ENCODE peak calls at places on chromosomes 3 and 15, in four cellular contexts. One of them, this sample, is unnamed.

GRCh38 chr15:55289573-55290360 is at the start of gene RAB27A:
- DNase-seq in T-helper 17 cell: peak; percentile 66
- DNase-seq in KBM-7: peak; percentile 63
- DNase-seq in stimulated activated CD8-positive, alpha-beta memory T cell treated with anti-CD3 and anti-CD28 coated beads, Interleukin-15, amount 100 ng/mL, for 4 hours: peak; percentile 60
- DNase-seq in this sample: peak; percentile 14

GRCh38 chr3:52185311-52185710 is 12.6 kb upstream of the ALAS1 start:
- DNase-seq in T-helper 17 cell: no peak
- DNase-seq in KBM-7: no peak
- DNase-seq in stimulated activated CD8-positive, alpha-beta memory T cell treated with anti-CD3 and anti-CD28 coated beads, Interleukin-15, amount 100 ng/mL, for 4 hours: no peak
- DNase-seq in this sample: no peak

GRCh38 chr15:29560896-29561295 is 261.4 kb downstream of the TJP1 start:
- DNase-seq in T-helper 17 cell: no peak
- DNase-seq in KBM-7: no peak
- DNase-seq in stimulated activated CD8-positive, alpha-beta memory T cell treated with anti-CD3 and anti-CD28 coated beads, Interleukin-15, amount 100 ng/mL, for 4 hours: no peak
- DNase-seq in this sample: no peak

GRCh38 chr3:46006646-46007045 is 11.0 kb upstream of the FYCO1 start:
- DNase-seq in T-helper 17 cell: no peak
- DNase-seq in KBM-7: no peak
- DNase-seq in stimulated activated CD8-positive, alpha-beta memory T cell treated with anti-CD3 and anti-CD28 coated beads, Interleukin-15, amount 100 ng/mL, for 4 hours: no peak
- DNase-seq in this sample: no peak

GRCh38 chr3:154799801-154800200 is 280.3 kb upstream of the MME start:
- DNase-seq in T-helper 17 cell: no peak
- DNase-seq in KBM-7: no peak
- DNase-seq in stimulated activated CD8-positive, alpha-beta memory T cell treated with anti-CD3 and anti-CD28 coated beads, Interleukin-15, amount 100 ng/mL, for 4 hours: no peak
- DNase-seq in this sample: peak; percentile 8

GRCh38 chr15:39113741-39114140 is 467.1 kb upstream of the THBS1 start:
- DNase-seq in T-helper 17 cell: no peak
- DNase-seq in KBM-7: no peak
- DNase-seq in stimulated activated CD8-positive, alpha-beta memory T cell treated with anti-CD3 and anti-CD28 coated beads, Interleukin-15, amount 100 ng/mL, for 4 hours: no peak
- DNase-seq in this sample: no peak

GRCh38 chr3:132624790-132625189 is 27.7 kb downstream of the ACKR4 start:
- DNase-seq in T-helper 17 cell: no peak
- DNase-seq in KBM-7: no peak
- DNase-seq in stimulated activated CD8-positive, alpha-beta memory T cell treated with anti-CD3 and anti-CD28 coated beads, Interleukin-15, amount 100 ng/mL, for 4 hours: no peak
- DNase-seq in this sample: no peak

GRCh38 chr15:25810631-25811077 is 52.5 kb downstream of the ATP10A start:
- DNase-seq in T-helper 17 cell: no peak
- DNase-seq in KBM-7: no peak
- DNase-seq in stimulated activated CD8-positive, alpha-beta memory T cell treated with anti-CD3 and anti-CD28 coated beads, Interleukin-15, amount 100 ng/mL, for 4 hours: no peak
- DNase-seq in this sample: no peak

GRCh38 chr3:71076361-71076997 is 507.0 kb downstream of the FOXP1 start:
- DNase-seq in T-helper 17 cell: no peak
- DNase-seq in KBM-7: no peak
- DNase-seq in stimulated activated CD8-positive, alpha-beta memory T cell treated with anti-CD3 and anti-CD28 coated beads, Interleukin-15, amount 100 ng/mL, for 4 hours: no peak
- DNase-seq in this sample: no peak

GRCh38 chr3:196344663-196345062 is 6.5 kb upstream of the TM4SF19 start:
- DNase-seq in T-helper 17 cell: no peak
- DNase-seq in KBM-7: peak; percentile 91
- DNase-seq in stimulated activated CD8-positive, alpha-beta memory T cell treated with anti-CD3 and anti-CD28 coated beads, Interleukin-15, amount 100 ng/mL, for 4 hours: no peak
- DNase-seq in this sample: peak; percentile 34

GRCh38 chr3:31086698-31087097 is 192.2 kb upstream of the GADL1 start:
- DNase-seq in T-helper 17 cell: no peak
- DNase-seq in KBM-7: no peak
- DNase-seq in stimulated activated CD8-positive, alpha-beta memory T cell treated with anti-CD3 and anti-CD28 coated beads, Interleukin-15, amount 100 ng/mL, for 4 hours: no peak
- DNase-seq in this sample: no peak

GRCh38 chr3:124584552-124585391 is 145.5 kb upstream of the UMPS start:
- DNase-seq in T-helper 17 cell: no peak
- DNase-seq in KBM-7: no peak
- DNase-seq in stimulated activated CD8-positive, alpha-beta memory T cell treated with anti-CD3 and anti-CD28 coated beads, Interleukin-15, amount 100 ng/mL, for 4 hours: no peak
- DNase-seq in this sample: no peak

GRCh38 chr3:61563614-61564404 is 2.4 kb downstream of the PTPRG start:
- DNase-seq in T-helper 17 cell: no peak
- DNase-seq in KBM-7: no peak
- DNase-seq in stimulated activated CD8-positive, alpha-beta memory T cell treated with anti-CD3 and anti-CD28 coated beads, Interleukin-15, amount 100 ng/mL, for 4 hours: no peak
- DNase-seq in this sample: no peak

GRCh38 chr3:179933079-179933478 is 103.7 kb downstream of the PEX5L start:
- DNase-seq in T-helper 17 cell: no peak
- DNase-seq in KBM-7: no peak
- DNase-seq in stimulated activated CD8-positive, alpha-beta memory T cell treated with anti-CD3 and anti-CD28 coated beads, Interleukin-15, amount 100 ng/mL, for 4 hours: no peak
- DNase-seq in this sample: no peak